ENCODE peak calls at places on chromosomes 11 and 22, in ten cellular contexts. M, G, U, I, L, Z, W, E, N and A are unnamed samples.

GRCh38 chr11:34819740-34820482 is 96.3 kb downstream of the APIP start:
- DNase-seq in U (no peak), I (no peak), L (no peak), E (no peak), M (no peak), N (no peak), W (no peak), Z (no peak), G (no peak), A (no peak)

GRCh38 chr11:844693-845644 is 2.3 kb downstream of the TSPAN4 start:
- DNase-seq in N (peak), E (peak), W (no peak), G (peak), I (peak), M (peak), U (peak), L (peak), Z (no peak), A (peak)

GRCh38 chr11:70225629-70226582 is 22.8 kb downstream of the FADD start:
- DNase-seq in I (peak), U (peak), M (no peak), G (no peak), L (peak), N (no peak), W (no peak), E (no peak), Z (no peak), A (no peak)

GRCh38 chr22:27068121-27068520 is 410.7 kb downstream of the MIAT start:
- DNase-seq in Z (no peak), N (no peak), L (no peak), U (no peak), G (no peak), M (no peak), I (no peak), W (no peak), E (no peak), A (no peak)

GRCh38 chr22:42716649-42717127 is 4.0 kb downstream of the A4GALT start:
- DNase-seq in N (peak), W (no peak), L (peak), Z (no peak), U (no peak), E (no peak), I (no peak), M (no peak), G (no peak), A (no peak)

GRCh38 chr11:10305964-10306918 is 1.4 kb downstream of the ADM start:
- DNase-seq in E (no peak), W (no peak), G (no peak), U (peak), N (peak), Z (peak), I (peak), L (peak), M (no peak), A (no peak)

GRCh38 chr11:1150095-1150494 is 7.7 kb upstream of the MUC5AC start:
- DNase-seq in I (no peak), N (no peak), U (no peak), Z (no peak), G (no peak), W (no peak), L (no peak), E (no peak), M (no peak), A (no peak)

GRCh38 chr11:124801014-124801413 is 808 bp upstream of the MSANTD2 start:
- DNase-seq in I (no peak), E (no peak), W (no peak), N (no peak), U (peak), M (no peak), L (no peak), G (no peak), Z (no peak), A (no peak)

GRCh38 chr11:63536669-63537292 is at the start of gene PLAAT4:
- DNase-seq in W (peak), M (no peak), I (peak), G (peak), U (peak), N (no peak), E (peak), L (peak), Z (peak), A (no peak)

GRCh38 chr11:62125881-62126280 is 2.1 kb downstream of the INCENP start:
- DNase-seq in U (no peak), L (no peak), N (no peak), Z (no peak), M (no peak), I (no peak), E (no peak), W (no peak), G (no peak), A (no peak)

GRCh38 chr22:46592390-46592872 is 27.8 kb upstream of the GRAMD4 start:
- DNase-seq in N (peak), I (no peak), M (no peak), U (peak), L (peak), G (peak), W (peak), E (peak), Z (peak), A (no peak)

GRCh38 chr11:1837171-1838076 is 1.4 kb upstream of the TNNI2 start:
- DNase-seq in W (no peak), M (no peak), Z (peak), G (peak), N (peak), U (peak), L (peak), I (peak), E (peak), A (peak)

GRCh38 chr22:38272373-38273134 is at the start of gene TMEM184B:
- DNase-seq in L (peak), U (peak), G (peak), M (no peak), N (peak), Z (peak), W (peak), I (peak), E (peak), A (peak)

GRCh38 chr11:75311858-75312288 is 39.6 kb downstream of the ARRB1 start:
- DNase-seq in L (peak), I (peak), M (peak), G (peak), U (peak), N (no peak), E (peak), Z (no peak), W (peak), A (no peak)

GRCh38 chr11:115476463-115477286 is 27.5 kb downstream of the CADM1 start:
- DNase-seq in I (no peak), L (no peak), Z (no peak), G (no peak), N (no peak), W (no peak), E (no peak), M (no peak), U (no peak), A (no peak)

GRCh38 chr22:41280065-41280464 is 5.9 kb downstream of the RANGAP1 start:
- DNase-seq in N (no peak), M (no peak), W (no peak), U (no peak), G (no peak), I (no peak), Z (no peak), E (no peak), L (no peak), A (no peak)

GRCh38 chr11:72631806-72632731 is 42.2 kb downstream of the PDE2A start:
- DNase-seq in G (peak), N (peak), I (no peak), Z (no peak), E (no peak), L (no peak), M (no peak), U (no peak), W (peak), A (no peak)
- H3K27ac ChIP-seq in G (peak), N (peak), I (peak), Z (no peak), E (no peak), L (peak), M (no peak), U (no peak), W (peak), A (no peak)

GRCh38 chr11:43576834-43577521 is 103.6 kb upstream of the HSD17B12 start:
- DNase-seq in U (peak), N (no peak), G (peak), W (no peak), Z (no peak), I (peak), E (no peak), L (no peak), M (no peak), A (no peak)
- H3K4me3 ChIP-seq in U (no peak), N (no peak), G (no peak), W (peak), Z (no peak), I (no peak), E (no peak), L (no peak), M (peak), A (no peak)

DNA sequence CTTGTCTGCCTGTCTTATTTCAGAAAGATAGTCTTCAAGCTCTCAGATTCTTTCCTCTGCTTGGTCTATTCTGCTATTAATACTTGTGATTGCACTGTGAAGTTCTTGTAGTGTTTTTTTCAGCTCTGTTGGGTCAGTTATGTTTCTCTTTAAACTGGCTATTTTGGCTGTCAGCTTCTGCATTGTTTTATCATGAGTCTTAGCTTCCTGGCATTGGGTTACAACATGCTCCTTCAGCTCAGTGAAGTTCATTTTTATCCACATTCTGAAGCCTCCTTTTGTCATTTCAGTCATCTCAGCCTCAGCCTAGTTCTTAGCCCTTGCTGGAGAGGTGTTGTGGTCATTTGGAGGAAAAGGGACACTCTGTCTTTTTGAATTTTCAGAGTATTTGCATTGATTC is 15.5 kb upstream of the DEPDC7 start:
- DNase-seq in E (no peak), Z (no peak), I (no peak), W (no peak), G (no peak), U (peak), L (no peak), N (no peak), M (no peak), A (peak)
- H3K27ac ChIP-seq in E (no peak), Z (no peak), I (no peak), W (no peak), G (no peak), U (no peak), L (no peak), N (no peak), M (no peak), A (no peak)

GRCh38 chr22:36331912-36332622 is 55.7 kb downstream of the MYH9 start:
- DNase-seq in Z (peak), U (peak), W (no peak), G (peak), L (peak), N (peak), I (peak), M (no peak), E (no peak), A (peak)
- H3K4me3 ChIP-seq in Z (peak), U (no peak), W (peak), G (no peak), L (no peak), N (peak), I (no peak), M (peak), E (no peak), A (no peak)

DNA sequence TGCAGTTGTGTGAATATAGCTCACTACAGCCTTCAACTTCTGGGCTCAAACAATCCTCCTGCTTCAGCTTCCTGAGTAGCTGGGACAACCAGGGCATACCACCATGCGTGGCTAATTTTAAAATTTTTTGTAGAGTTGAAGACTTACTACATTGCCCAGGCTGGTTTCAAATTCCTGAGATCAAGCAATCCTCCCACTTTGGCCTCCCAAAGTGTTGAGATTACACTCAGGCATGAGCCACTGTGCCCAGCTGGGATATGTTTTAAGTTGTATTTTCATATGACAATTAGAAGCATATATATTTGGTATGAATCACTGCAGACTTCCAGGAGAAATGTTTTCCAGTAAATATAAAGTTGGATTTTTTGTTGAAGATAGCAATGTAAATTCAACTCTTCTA is 15.4 kb downstream of the DDX10 start:
- DNase-seq in U (peak), Z (no peak), E (no peak), N (no peak), G (no peak), M (no peak), L (no peak), I (no peak), W (no peak), A (no peak)
- H3K27ac ChIP-seq in U (no peak), Z (no peak), E (no peak), N (no peak), G (no peak), M (no peak), L (no peak), I (no peak), W (no peak), A (no peak)

GRCh38 chr11:72673943-72674828 is at the start of gene PDE2A:
- DNase-seq in G (no peak), M (no peak), W (no peak), L (no peak), N (no peak), Z (no peak), I (no peak), U (no peak), E (no peak), A (no peak)
- H3K4me3 ChIP-seq in G (no peak), M (no peak), W (peak), L (no peak), N (no peak), Z (no peak), I (no peak), U (no peak), E (no peak), A (no peak)

DNA sequence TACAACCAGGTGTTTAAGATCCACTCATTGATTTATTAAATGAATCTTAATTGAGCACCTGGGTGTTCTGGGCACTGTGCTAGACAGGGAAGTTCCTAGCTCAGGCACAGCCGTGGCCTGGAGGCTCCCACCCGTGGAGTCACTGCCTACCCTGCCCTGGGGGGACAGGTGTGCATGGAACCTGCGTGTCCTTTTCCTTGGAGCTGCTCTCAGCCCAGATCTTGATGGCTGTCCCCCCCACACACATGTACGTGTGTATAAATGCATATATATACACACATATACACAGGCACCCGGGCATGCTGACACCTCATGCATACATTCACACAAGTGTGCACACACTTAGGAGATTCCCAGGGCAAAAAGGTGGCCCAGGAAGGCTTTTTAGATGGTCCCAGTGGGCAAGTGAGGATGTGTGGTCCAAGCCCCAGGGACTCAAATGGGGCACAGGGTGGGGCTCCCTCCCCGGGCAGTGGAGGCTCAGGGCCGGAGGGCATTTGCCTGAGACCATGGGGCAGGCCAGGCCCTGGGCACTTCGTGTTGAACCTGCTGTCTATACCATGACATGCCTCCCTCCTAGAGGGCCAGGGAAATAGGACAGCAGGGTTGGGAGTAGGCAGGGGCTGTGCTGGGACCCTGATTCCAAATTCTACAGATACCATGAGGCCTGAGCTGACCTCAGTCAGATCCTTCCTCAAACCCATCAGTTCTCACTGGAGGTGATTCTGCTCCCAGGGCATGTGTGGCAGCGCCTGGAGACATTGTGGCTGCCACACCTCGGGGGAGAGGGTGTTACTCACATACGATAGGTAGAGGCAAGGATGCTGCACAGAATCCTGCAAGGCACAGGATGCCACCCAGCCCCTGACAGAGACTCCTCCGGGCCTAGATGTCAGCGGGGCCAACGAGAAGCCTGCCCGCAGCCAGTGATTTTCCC is 77.8 kb downstream of the BCR start:
- DNase-seq in E (no peak), U (no peak), G (no peak), M (no peak), L (no peak), N (no peak), Z (no peak), I (no peak), W (no peak), A (no peak)
- H3K27ac ChIP-seq in E (no peak), U (no peak), G (peak), M (peak), L (peak), N (peak), Z (no peak), I (peak), W (no peak), A (no peak)

GRCh38 chr22:39470462-39471335 is 13.9 kb downstream of the MGAT3 start:
- DNase-seq in N (no peak), Z (no peak), I (no peak), W (no peak), E (no peak), L (no peak), U (no peak), M (no peak), G (no peak), A (peak)
- H3K4me3 ChIP-seq in N (no peak), Z (no peak), I (no peak), W (no peak), E (no peak), L (no peak), U (no peak), M (no peak), G (no peak), A (no peak)

DNA sequence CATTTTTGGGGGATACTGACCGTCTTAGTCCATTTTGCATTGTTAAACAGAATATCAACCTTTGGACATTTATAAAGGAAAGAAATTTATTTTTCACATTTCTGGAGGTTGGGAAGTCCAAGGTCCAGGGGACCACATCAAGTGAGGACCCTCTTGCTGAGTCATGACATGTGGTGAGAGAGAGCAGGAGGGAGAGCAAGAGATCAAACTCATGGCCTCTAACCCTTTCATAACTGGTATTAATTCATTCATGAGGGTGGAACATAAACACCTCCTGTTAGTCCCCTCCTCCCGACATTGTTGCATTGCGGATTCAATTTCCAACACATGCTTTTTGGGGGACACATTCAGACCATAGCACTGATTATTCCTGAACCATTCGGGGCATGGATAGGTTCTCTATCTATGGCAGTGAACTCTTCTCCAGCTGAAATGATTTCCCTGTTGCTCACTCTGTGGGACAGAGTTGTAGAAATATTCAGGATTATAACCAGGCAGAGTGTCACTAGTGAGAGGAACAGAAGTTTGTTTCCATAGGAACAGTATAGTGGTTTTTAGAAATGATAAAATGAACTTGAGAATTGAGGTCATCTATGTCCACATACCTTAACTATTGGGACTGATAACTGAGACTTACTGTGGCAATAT is 88.2 kb upstream of the OR9Q1 start:
- DNase-seq in Z (no peak), M (no peak), L (no peak), G (no peak), N (no peak), I (no peak), U (no peak), E (no peak), W (no peak), A (no peak)
- H3K27ac ChIP-seq in Z (no peak), M (no peak), L (no peak), G (peak), N (no peak), I (no peak), U (no peak), E (no peak), W (no peak), A (no peak)

GRCh38 chr11:83293436-83293732 is 7.2 kb upstream of the CCDC90B start:
- DNase-seq in N (no peak), U (no peak), I (no peak), Z (no peak), G (no peak), W (no peak), M (no peak), L (no peak), E (no peak), A (no peak)

GRCh38 chr11:83294208-83294607 is 8.0 kb upstream of the CCDC90B start:
- DNase-seq in E (no peak), M (no peak), G (no peak), I (no peak), W (no peak), L (no peak), U (no peak), N (no peak), Z (no peak), A (no peak)

GRCh38 chr11:83287631-83288030 is 1.5 kb upstream of the CCDC90B start:
- DNase-seq in Z (no peak), M (no peak), W (no peak), I (no peak), G (no peak), L (no peak), E (no peak), U (no peak), N (no peak), A (no peak)

DNA sequence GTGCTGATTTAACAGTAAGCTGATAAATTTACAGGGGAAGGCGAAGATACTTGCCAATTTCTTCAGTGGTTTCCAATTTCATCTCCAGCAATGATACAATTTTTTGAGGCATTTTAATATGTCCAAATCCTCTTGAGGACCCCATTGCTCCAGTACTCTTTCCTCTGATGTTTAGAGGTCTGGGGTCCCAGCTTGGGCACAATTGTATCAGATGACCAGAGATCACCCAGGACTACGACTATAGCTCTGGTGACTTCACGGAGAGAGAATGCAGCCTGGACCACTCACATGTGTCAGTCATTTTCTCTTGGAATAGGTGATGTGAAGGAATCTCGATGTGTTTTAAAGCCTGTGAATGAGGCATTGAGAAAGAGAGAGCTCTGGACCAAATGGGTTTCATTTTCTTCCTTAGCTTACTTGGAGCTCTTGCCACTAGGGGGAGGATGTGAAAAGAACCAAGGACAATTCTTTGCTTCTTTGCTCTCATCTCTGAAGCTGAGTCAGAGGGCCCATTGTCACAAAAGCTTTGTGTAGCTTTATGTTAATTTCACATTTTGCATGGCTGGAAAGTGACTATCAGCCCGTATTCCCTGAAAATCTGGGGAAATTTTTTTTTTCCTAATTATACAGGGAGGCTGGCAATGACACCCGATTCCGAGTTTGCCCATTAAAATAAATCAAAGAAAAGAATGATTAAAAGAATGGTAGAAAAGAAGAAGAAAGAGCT is 6.7 kb upstream of the CCDC90B start:
- DNase-seq in L (no peak), N (no peak), G (no peak), Z (peak), I (no peak), W (no peak), U (peak), M (no peak), E (peak), A (peak)
- H3K4me3 ChIP-seq in L (no peak), N (no peak), G (no peak), Z (peak), I (no peak), W (peak), U (no peak), M (peak), E (no peak), A (no peak)